ENCODE peak calls at places on chromosomes 4 and X, in nine cellular contexts. One of them, this sample, is unnamed.

GRCh38 chr4:171928336-171928735 is 115.1 kb downstream of the GALNTL6 start:
- DNase-seq in stomach: no peak
- DNase-seq in adrenal gland: no peak
- DNase-seq in spleen: no peak
- DNase-seq in uterus: no peak
- DNase-seq in HepG2: no peak
- DNase-seq in vagina: no peak
- DNase-seq in heart left ventricle: no peak
- DNase-seq in tibial nerve: no peak
- DNase-seq in this sample: no peak

GRCh38 chr4:122514671-122515070 is 58.1 kb upstream of the IL2 start:
- DNase-seq in adrenal gland: no peak
- DNase-seq in stomach: no peak
- DNase-seq in uterus: no peak
- DNase-seq in heart left ventricle: no peak
- DNase-seq in spleen: no peak
- DNase-seq in vagina: no peak
- DNase-seq in tibial nerve: no peak
- DNase-seq in HepG2: no peak
- DNase-seq in this sample: no peak

GRCh38 chrX:119427024-119427794 is 28.1 kb downstream of the SLC25A43 start:
- DNase-seq in stomach: no peak
- DNase-seq in adrenal gland: no peak
- DNase-seq in HepG2: no peak
- DNase-seq in tibial nerve: no peak
- DNase-seq in vagina: no peak
- DNase-seq in uterus: no peak
- DNase-seq in spleen: peak
- DNase-seq in heart left ventricle: peak
- DNase-seq in this sample: no peak

GRCh38 chr4:32061916-32062315 is 1341.7 kb downstream of the PCDH7 start:
- DNase-seq in uterus: no peak
- DNase-seq in tibial nerve: no peak
- DNase-seq in spleen: no peak
- DNase-seq in HepG2: no peak
- DNase-seq in adrenal gland: no peak
- DNase-seq in heart left ventricle: no peak
- DNase-seq in stomach: no peak
- DNase-seq in vagina: no peak
- DNase-seq in this sample: no peak

GRCh38 chr4:10656420-10656819 is 28.1 kb downstream of the CLNK start:
- DNase-seq in HepG2: no peak
- DNase-seq in vagina: no peak
- DNase-seq in adrenal gland: no peak
- DNase-seq in heart left ventricle: no peak
- DNase-seq in uterus: no peak
- DNase-seq in tibial nerve: no peak
- DNase-seq in spleen: no peak
- DNase-seq in stomach: no peak
- DNase-seq in this sample: no peak

GRCh38 chrX:37926700-37927099 is 79.3 kb upstream of the DYNLT3 start:
- DNase-seq in tibial nerve: no peak
- DNase-seq in spleen: no peak
- DNase-seq in heart left ventricle: no peak
- DNase-seq in vagina: no peak
- DNase-seq in uterus: no peak
- DNase-seq in adrenal gland: no peak
- DNase-seq in HepG2: peak
- DNase-seq in stomach: no peak
- DNase-seq in this sample: no peak

GRCh38 chr4:7911044-7911578 is 28.6 kb downstream of the AFAP1 start:
- DNase-seq in vagina: no peak
- DNase-seq in stomach: no peak
- DNase-seq in heart left ventricle: peak
- DNase-seq in spleen: no peak
- DNase-seq in tibial nerve: no peak
- DNase-seq in adrenal gland: no peak
- DNase-seq in uterus: peak
- DNase-seq in HepG2: no peak
- DNase-seq in this sample: no peak

GRCh38 chr4:143488684-143489083 is 24.8 kb upstream of the SMARCA5 start:
- DNase-seq in stomach: no peak
- DNase-seq in vagina: no peak
- DNase-seq in heart left ventricle: no peak
- DNase-seq in uterus: no peak
- DNase-seq in HepG2: no peak
- DNase-seq in adrenal gland: no peak
- DNase-seq in tibial nerve: no peak
- DNase-seq in spleen: no peak
- DNase-seq in this sample: no peak

GRCh38 chrX:40434947-40435346 is 145.8 kb upstream of the ATP6AP2 start:
- DNase-seq in HepG2: no peak
- DNase-seq in heart left ventricle: peak
- DNase-seq in vagina: no peak
- DNase-seq in stomach: no peak
- DNase-seq in tibial nerve: no peak
- DNase-seq in adrenal gland: peak
- DNase-seq in spleen: no peak
- DNase-seq in uterus: no peak
- DNase-seq in this sample: peak

DNA sequence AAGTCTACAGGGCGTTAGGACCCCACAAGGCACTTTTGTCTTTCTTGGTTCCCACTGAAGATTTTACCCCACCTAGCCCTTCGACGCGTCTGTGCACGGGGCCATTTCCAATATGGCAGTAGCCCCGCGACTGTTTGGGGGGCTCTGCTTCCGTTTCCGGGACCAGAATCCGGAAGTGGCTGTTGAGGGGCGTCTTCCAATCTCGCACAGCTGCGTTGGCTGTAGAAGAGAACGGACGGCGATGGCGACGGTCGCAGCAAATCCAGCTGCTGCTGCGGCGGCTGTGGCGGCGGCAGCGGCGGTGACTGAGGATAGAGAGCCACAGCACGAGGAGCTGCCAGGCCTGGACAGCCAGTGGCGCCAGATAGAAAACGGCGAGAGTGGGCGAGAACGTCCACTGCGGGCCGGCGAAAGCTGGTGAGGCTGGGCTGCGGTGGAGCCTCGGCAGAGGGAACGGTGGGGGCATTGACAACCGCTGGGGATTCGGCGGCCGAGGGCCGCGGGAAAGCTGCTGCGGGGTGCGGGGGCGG is at the start of gene USP11:
- DNase-seq in heart left ventricle: peak
- DNase-seq in tibial nerve: no peak
- DNase-seq in spleen: no peak
- DNase-seq in vagina: no peak
- DNase-seq in uterus: peak
- DNase-seq in stomach: peak
- DNase-seq in HepG2: peak
- DNase-seq in adrenal gland: no peak
- DNase-seq in this sample: no peak
- TF ChIP-seq POLR2A in heart left ventricle: peak
- TF ChIP-seq POLR2A in tibial nerve: peak
- TF ChIP-seq POLR2A in spleen: no peak
- TF ChIP-seq POLR2A in vagina: no peak
- TF ChIP-seq POLR2A in uterus: peak
- TF ChIP-seq POLR2A in stomach: peak
- TF ChIP-seq POLR2A in HepG2: peak
- TF ChIP-seq POLR2A in adrenal gland: peak
- TF ChIP-seq POLR2A in this sample: peak

DNA sequence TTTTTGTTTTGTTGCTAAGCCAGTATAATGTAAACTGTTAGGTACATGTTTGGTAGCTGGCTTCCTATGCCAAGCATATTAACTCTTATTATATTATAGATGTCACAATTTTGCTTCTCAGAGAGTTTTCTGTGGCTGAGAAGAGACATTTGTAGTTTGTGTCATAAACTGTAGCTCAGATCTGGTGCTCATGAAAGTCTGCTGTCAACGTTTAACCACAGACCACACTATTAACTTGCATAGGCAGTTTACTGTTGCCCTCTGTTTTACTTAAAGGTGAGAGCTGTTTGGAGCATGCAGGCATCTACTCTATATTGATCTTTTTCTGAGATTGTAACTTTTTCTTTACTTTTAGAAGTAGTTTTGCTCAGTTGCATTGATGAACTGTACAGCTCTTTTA is 166.8 kb downstream of the TLL1 start:
- DNase-seq in uterus: no peak
- DNase-seq in HepG2: no peak
- DNase-seq in tibial nerve: no peak
- DNase-seq in spleen: no peak
- DNase-seq in heart left ventricle: no peak
- DNase-seq in vagina: no peak
- DNase-seq in stomach: no peak
- DNase-seq in adrenal gland: no peak
- DNase-seq in this sample: no peak
- H3K27ac ChIP-seq in uterus: no peak
- H3K27ac ChIP-seq in HepG2: no peak
- H3K27ac ChIP-seq in tibial nerve: no peak
- H3K27ac ChIP-seq in spleen: no peak
- H3K27ac ChIP-seq in heart left ventricle: no peak
- H3K27ac ChIP-seq in vagina: no peak
- H3K27ac ChIP-seq in stomach: no peak
- H3K27ac ChIP-seq in adrenal gland: no peak
- H3K27ac ChIP-seq in this sample: no peak

GRCh38 chr4:62194342-62194741 is 994.2 kb downstream of the ADGRL3 start:
- DNase-seq in vagina: no peak
- DNase-seq in uterus: no peak
- DNase-seq in tibial nerve: no peak
- DNase-seq in spleen: no peak
- DNase-seq in HepG2: no peak
- DNase-seq in heart left ventricle: no peak
- DNase-seq in stomach: no peak
- DNase-seq in adrenal gland: no peak
- DNase-seq in this sample: no peak

GRCh38 chr4:62193726-62194125 is 993.6 kb downstream of the ADGRL3 start:
- DNase-seq in heart left ventricle: no peak
- DNase-seq in adrenal gland: no peak
- DNase-seq in stomach: no peak
- DNase-seq in tibial nerve: no peak
- DNase-seq in HepG2: no peak
- DNase-seq in vagina: no peak
- DNase-seq in spleen: no peak
- DNase-seq in uterus: no peak
- DNase-seq in this sample: no peak

GRCh38 chr4:62191446-62191845 is 991.3 kb downstream of the ADGRL3 start:
- DNase-seq in HepG2: no peak
- DNase-seq in uterus: no peak
- DNase-seq in stomach: no peak
- DNase-seq in heart left ventricle: no peak
- DNase-seq in tibial nerve: no peak
- DNase-seq in adrenal gland: no peak
- DNase-seq in spleen: no peak
- DNase-seq in vagina: no peak
- DNase-seq in this sample: no peak

DNA sequence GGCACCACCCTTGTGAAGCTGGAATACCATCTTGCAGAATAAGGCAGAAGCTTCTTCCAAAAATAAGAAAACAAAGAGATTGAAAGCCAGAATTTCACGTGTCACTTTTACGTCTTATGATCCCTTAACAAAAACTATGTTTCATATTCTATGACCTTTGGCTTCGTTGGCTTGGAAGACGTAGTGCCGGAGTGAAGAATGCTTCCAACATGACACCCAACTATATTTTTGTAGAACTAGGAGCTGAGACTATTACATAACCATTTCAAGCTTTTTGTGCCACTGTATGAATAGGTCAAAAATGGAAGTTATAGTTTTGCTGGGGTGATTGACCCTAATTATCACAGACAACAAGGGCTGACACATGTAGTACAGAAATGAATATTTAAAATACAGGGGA is 996.2 kb downstream of the ADGRL3 start:
- DNase-seq in tibial nerve: no peak
- DNase-seq in heart left ventricle: no peak
- DNase-seq in adrenal gland: no peak
- DNase-seq in HepG2: no peak
- DNase-seq in uterus: no peak
- DNase-seq in stomach: no peak
- DNase-seq in vagina: no peak
- DNase-seq in spleen: no peak
- DNase-seq in this sample: no peak
- TF ChIP-seq POLR2A in tibial nerve: no peak
- TF ChIP-seq POLR2A in heart left ventricle: no peak
- TF ChIP-seq POLR2A in adrenal gland: no peak
- TF ChIP-seq POLR2A in HepG2: no peak
- TF ChIP-seq POLR2A in uterus: no peak
- TF ChIP-seq POLR2A in stomach: no peak
- TF ChIP-seq POLR2A in vagina: no peak
- TF ChIP-seq POLR2A in spleen: no peak
- TF ChIP-seq POLR2A in this sample: no peak

DNA sequence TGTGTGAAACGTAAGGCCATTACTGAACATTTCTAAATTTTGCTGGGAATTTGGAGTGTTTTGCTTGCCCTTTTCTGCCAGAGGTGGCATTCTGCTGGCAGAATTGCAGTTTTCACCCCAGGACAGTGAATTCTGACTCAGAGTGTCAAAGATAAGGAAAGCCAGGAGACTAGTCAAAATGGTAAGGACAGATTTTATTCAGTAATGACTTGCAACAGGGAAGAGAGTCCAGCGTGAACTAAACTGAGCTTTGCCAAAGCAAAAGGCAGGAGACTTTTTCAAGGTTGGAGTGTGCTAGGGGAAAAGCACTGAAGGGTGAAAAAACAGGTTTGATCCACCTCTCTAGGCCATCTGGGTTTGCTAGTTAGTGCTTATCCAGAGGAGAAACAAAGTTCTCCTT is 19.4 kb downstream of the MRFAP1 start:
- DNase-seq in adrenal gland: no peak
- DNase-seq in stomach: no peak
- DNase-seq in vagina: no peak
- DNase-seq in HepG2: no peak
- DNase-seq in heart left ventricle: no peak
- DNase-seq in spleen: no peak
- DNase-seq in uterus: no peak
- DNase-seq in tibial nerve: no peak
- DNase-seq in this sample: no peak
- H3K27ac ChIP-seq in adrenal gland: no peak
- H3K27ac ChIP-seq in stomach: no peak
- H3K27ac ChIP-seq in vagina: no peak
- H3K27ac ChIP-seq in HepG2: no peak
- H3K27ac ChIP-seq in heart left ventricle: no peak
- H3K27ac ChIP-seq in spleen: no peak
- H3K27ac ChIP-seq in uterus: no peak
- H3K27ac ChIP-seq in tibial nerve: no peak
- H3K27ac ChIP-seq in this sample: no peak